ENCODE peak calls at places on chromosomes 3 and 15, in nine cellular contexts. One of them, this sample, is unnamed.

GRCh38 chr15:76201536-76202255 is 109.6 kb downstream of the ETFA start:
- DNase-seq in NCI-H748 treated with DMSO at 0.1 percent for 48 hours: no peak
- DNase-seq in ureter: no peak
- DNase-seq in SHP77: no peak
- DNase-seq in astrocyte: no peak
- DNase-seq in activated CD8-positive, alpha-beta memory T cell treated with anti-CD3 and anti-CD28 coated beads for 1 hour: no peak
- DNase-seq in EH: no peak
- DNase-seq in activated CD4-positive, CD25-positive, alpha-beta regulatory T cell treated with anti-CD3 and anti-CD28 coated beads, Interleukin-2, amount 50 U/mL, for 72 hours: peak
- DNase-seq in NCI-H774: no peak
- DNase-seq in this sample: no peak

GRCh38 chr3:143090486-143090885 is 29.1 kb upstream of the CHST2 start:
- DNase-seq in NCI-H774: no peak
- DNase-seq in SHP77: peak
- DNase-seq in EH: no peak
- DNase-seq in activated CD8-positive, alpha-beta memory T cell treated with anti-CD3 and anti-CD28 coated beads for 1 hour: no peak
- DNase-seq in ureter: no peak
- DNase-seq in activated CD4-positive, CD25-positive, alpha-beta regulatory T cell treated with anti-CD3 and anti-CD28 coated beads, Interleukin-2, amount 50 U/mL, for 72 hours: no peak
- DNase-seq in NCI-H748 treated with DMSO at 0.1 percent for 48 hours: no peak
- DNase-seq in astrocyte: no peak
- DNase-seq in this sample: no peak

GRCh38 chr3:192130534-192131132 is 596.7 kb downstream of the FGF12 start:
- DNase-seq in ureter: peak
- DNase-seq in activated CD4-positive, CD25-positive, alpha-beta regulatory T cell treated with anti-CD3 and anti-CD28 coated beads, Interleukin-2, amount 50 U/mL, for 72 hours: no peak
- DNase-seq in activated CD8-positive, alpha-beta memory T cell treated with anti-CD3 and anti-CD28 coated beads for 1 hour: no peak
- DNase-seq in EH: no peak
- DNase-seq in NCI-H774: peak
- DNase-seq in astrocyte: peak
- DNase-seq in NCI-H748 treated with DMSO at 0.1 percent for 48 hours: peak
- DNase-seq in SHP77: peak
- DNase-seq in this sample: no peak

GRCh38 chr15:97959738-97960363 is 652 bp upstream of the ARRDC4 start:
- DNase-seq in activated CD8-positive, alpha-beta memory T cell treated with anti-CD3 and anti-CD28 coated beads for 1 hour: no peak
- DNase-seq in astrocyte: no peak
- DNase-seq in NCI-H748 treated with DMSO at 0.1 percent for 48 hours: no peak
- DNase-seq in activated CD4-positive, CD25-positive, alpha-beta regulatory T cell treated with anti-CD3 and anti-CD28 coated beads, Interleukin-2, amount 50 U/mL, for 72 hours: no peak
- DNase-seq in SHP77: no peak
- DNase-seq in EH: no peak
- DNase-seq in NCI-H774: no peak
- DNase-seq in ureter: no peak
- DNase-seq in this sample: no peak

GRCh38 chr3:171356251-171356650 is 104.0 kb downstream of the TNIK start:
- DNase-seq in activated CD4-positive, CD25-positive, alpha-beta regulatory T cell treated with anti-CD3 and anti-CD28 coated beads, Interleukin-2, amount 50 U/mL, for 72 hours: no peak
- DNase-seq in astrocyte: peak
- DNase-seq in activated CD8-positive, alpha-beta memory T cell treated with anti-CD3 and anti-CD28 coated beads for 1 hour: no peak
- DNase-seq in ureter: no peak
- DNase-seq in NCI-H774: no peak
- DNase-seq in NCI-H748 treated with DMSO at 0.1 percent for 48 hours: no peak
- DNase-seq in EH: no peak
- DNase-seq in SHP77: no peak
- DNase-seq in this sample: no peak

GRCh38 chr3:161239700-161240099 is 18.6 kb downstream of the NMD3 start:
- DNase-seq in ureter: no peak
- DNase-seq in activated CD8-positive, alpha-beta memory T cell treated with anti-CD3 and anti-CD28 coated beads for 1 hour: no peak
- DNase-seq in activated CD4-positive, CD25-positive, alpha-beta regulatory T cell treated with anti-CD3 and anti-CD28 coated beads, Interleukin-2, amount 50 U/mL, for 72 hours: no peak
- DNase-seq in NCI-H748 treated with DMSO at 0.1 percent for 48 hours: no peak
- DNase-seq in NCI-H774: no peak
- DNase-seq in astrocyte: no peak
- DNase-seq in EH: peak
- DNase-seq in SHP77: no peak
- DNase-seq in this sample: no peak

GRCh38 chr3:124565013-124565412 is 165.2 kb upstream of the UMPS start:
- DNase-seq in NCI-H774: peak
- DNase-seq in activated CD8-positive, alpha-beta memory T cell treated with anti-CD3 and anti-CD28 coated beads for 1 hour: no peak
- DNase-seq in ureter: peak
- DNase-seq in SHP77: peak
- DNase-seq in astrocyte: no peak
- DNase-seq in NCI-H748 treated with DMSO at 0.1 percent for 48 hours: peak
- DNase-seq in activated CD4-positive, CD25-positive, alpha-beta regulatory T cell treated with anti-CD3 and anti-CD28 coated beads, Interleukin-2, amount 50 U/mL, for 72 hours: peak
- DNase-seq in EH: peak
- DNase-seq in this sample: no peak

GRCh38 chr3:31361391-31362273 is 171.1 kb upstream of the STT3B start:
- DNase-seq in NCI-H774: no peak
- DNase-seq in SHP77: no peak
- DNase-seq in astrocyte: peak
- DNase-seq in NCI-H748 treated with DMSO at 0.1 percent for 48 hours: no peak
- DNase-seq in activated CD8-positive, alpha-beta memory T cell treated with anti-CD3 and anti-CD28 coated beads for 1 hour: no peak
- DNase-seq in ureter: no peak
- DNase-seq in EH: peak
- DNase-seq in activated CD4-positive, CD25-positive, alpha-beta regulatory T cell treated with anti-CD3 and anti-CD28 coated beads, Interleukin-2, amount 50 U/mL, for 72 hours: no peak
- DNase-seq in this sample: no peak

GRCh38 chr3:138367912-138368311 is 19.5 kb downstream of the MRAS start:
- DNase-seq in activated CD8-positive, alpha-beta memory T cell treated with anti-CD3 and anti-CD28 coated beads for 1 hour: no peak
- DNase-seq in activated CD4-positive, CD25-positive, alpha-beta regulatory T cell treated with anti-CD3 and anti-CD28 coated beads, Interleukin-2, amount 50 U/mL, for 72 hours: no peak
- DNase-seq in NCI-H748 treated with DMSO at 0.1 percent for 48 hours: no peak
- DNase-seq in NCI-H774: no peak
- DNase-seq in SHP77: no peak
- DNase-seq in ureter: no peak
- DNase-seq in astrocyte: peak
- DNase-seq in EH: peak
- DNase-seq in this sample: no peak

GRCh38 chr3:124322309-124322880 is 330.5 kb upstream of the ROPN1 start:
- DNase-seq in SHP77: no peak
- DNase-seq in ureter: no peak
- DNase-seq in activated CD4-positive, CD25-positive, alpha-beta regulatory T cell treated with anti-CD3 and anti-CD28 coated beads, Interleukin-2, amount 50 U/mL, for 72 hours: no peak
- DNase-seq in EH: peak
- DNase-seq in astrocyte: peak
- DNase-seq in NCI-H748 treated with DMSO at 0.1 percent for 48 hours: no peak
- DNase-seq in NCI-H774: no peak
- DNase-seq in activated CD8-positive, alpha-beta memory T cell treated with anti-CD3 and anti-CD28 coated beads for 1 hour: no peak
- DNase-seq in this sample: no peak

GRCh38 chr3:25035511-25035910 is 392.6 kb upstream of the RARB start:
- DNase-seq in SHP77: no peak
- DNase-seq in ureter: no peak
- DNase-seq in NCI-H748 treated with DMSO at 0.1 percent for 48 hours: no peak
- DNase-seq in EH: peak
- DNase-seq in activated CD8-positive, alpha-beta memory T cell treated with anti-CD3 and anti-CD28 coated beads for 1 hour: no peak
- DNase-seq in activated CD4-positive, CD25-positive, alpha-beta regulatory T cell treated with anti-CD3 and anti-CD28 coated beads, Interleukin-2, amount 50 U/mL, for 72 hours: no peak
- DNase-seq in NCI-H774: no peak
- DNase-seq in astrocyte: no peak
- DNase-seq in this sample: no peak

GRCh38 chr3:65334045-65334665 is 646.4 kb upstream of the ADAMTS9 start:
- DNase-seq in SHP77: no peak
- DNase-seq in activated CD4-positive, CD25-positive, alpha-beta regulatory T cell treated with anti-CD3 and anti-CD28 coated beads, Interleukin-2, amount 50 U/mL, for 72 hours: no peak
- DNase-seq in ureter: no peak
- DNase-seq in activated CD8-positive, alpha-beta memory T cell treated with anti-CD3 and anti-CD28 coated beads for 1 hour: no peak
- DNase-seq in EH: no peak
- DNase-seq in NCI-H748 treated with DMSO at 0.1 percent for 48 hours: no peak
- DNase-seq in NCI-H774: no peak
- DNase-seq in astrocyte: no peak
- DNase-seq in this sample: no peak

This sample was measured in vagina.